ENCODE peak calls at places on chromosomes 7 and 10, in eight cellular contexts. Y is activated CD4-positive, alpha-beta memory T cell treated with anti-CD3 and anti-CD28 coated beads for 36 hours; I is foreskin fibroblast; H is hypothalamus; K is stimulated activated CD4-positive, alpha-beta T cell treated with anti-CD3 and anti-CD28 coated beads, Interleukin-1b, Interleukin-23, amount 100 ng/mL, for 24 hours; L is aorta; S is effector memory CD8-positive, alpha-beta T cell; R is transverse colon. P is an unnamed sample.

GRCh38 chr10:128040681-128041080 is 85.5 kb downstream of the MKI67 start:
- DNase-seq in Y (no peak), I (no peak), H (no peak), K (no peak), L (peak), S (no peak), R (no peak), P (no peak)

GRCh38 chr7:152511736-152512135 is 75.9 kb upstream of the KMT2C start:
- DNase-seq in Y (no peak), I (no peak), H (no peak), K (no peak), L (no peak), S (no peak), R (no peak), P (no peak)

GRCh38 chr10:122154733-122155366 is 116.2 kb upstream of the BTBD16 start:
- DNase-seq in Y (no peak), I (peak), H (peak), K (no peak), L (peak), S (no peak), R (no peak), P (no peak)

GRCh38 chr10:34730726-34731125 is 84.4 kb downstream of the PARD3 start:
- DNase-seq in Y (no peak), I (no peak), H (no peak), K (no peak), L (no peak), S (no peak), R (no peak), P (no peak)

GRCh38 chr7:26182706-26183105 is 17.8 kb downstream of the HNRNPA2B1 start:
- DNase-seq in Y (no peak), I (no peak), H (no peak), K (no peak), L (no peak), S (no peak), R (no peak), P (no peak)

GRCh38 chr7:111437736-111438135 is 124.6 kb downstream of the IMMP2L start:
- DNase-seq in Y (no peak), I (no peak), H (no peak), K (no peak), L (no peak), S (no peak), R (no peak), P (no peak)

GRCh38 chr10:94549221-94549620 is 3.6 kb downstream of the HELLS start:
- DNase-seq in Y (no peak), I (no peak), H (no peak), K (no peak), L (no peak), S (no peak), R (no peak), P (no peak)

GRCh38 chr7:47298636-47299035 is 283.3 kb downstream of the TNS3 start:
- DNase-seq in Y (no peak), I (no peak), H (no peak), K (no peak), L (no peak), S (no peak), R (no peak), P (peak)

GRCh38 chr10:20391629-20392028 is 505.5 kb downstream of the NEBL start:
- DNase-seq in Y (no peak), I (no peak), H (no peak), K (no peak), L (no peak), S (no peak), R (no peak), P (no peak)

GRCh38 chr7:82323806-82324205 is 119.8 kb downstream of the CACNA2D1 start:
- DNase-seq in Y (no peak), I (peak), H (no peak), K (no peak), L (no peak), S (no peak), R (no peak), P (no peak)

GRCh38 chr7:159084069-159084801 is 60.4 kb downstream of the VIPR2 start:
- DNase-seq in Y (peak), I (no peak), H (no peak), K (no peak), L (no peak), S (no peak), R (peak), P (no peak)

GRCh38 chr10:89312973-89313372 is 11.1 kb downstream of the IFIT2 start:
- DNase-seq in Y (no peak), I (no peak), H (no peak), K (no peak), L (no peak), S (no peak), R (no peak), P (no peak)

GRCh38 chr7:92155108-92155755 is 21.0 kb upstream of the CYP51A1 start:
- DNase-seq in Y (no peak), I (no peak), H (no peak), K (no peak), L (no peak), S (no peak), R (no peak), P (no peak)

GRCh38 chr10:59387951-59388431 is 25.6 kb upstream of the FAM13C start:
- DNase-seq in Y (no peak), I (peak), H (no peak), K (no peak), L (peak), S (no peak), R (no peak), P (no peak)

GRCh38 chr7:6516387-6516983 is 34.8 kb downstream of the GRID2IP start:
- DNase-seq in Y (peak), I (peak), H (peak), K (peak), L (peak), S (peak), R (peak), P (peak)

GRCh38 chr7:92366730-92367129 is 80.6 kb upstream of the GATAD1 start:
- DNase-seq in Y (no peak), I (peak), H (no peak), K (no peak), L (no peak), S (no peak), R (no peak), P (no peak)

GRCh38 chr10:119542990-119543813 is 683 bp upstream of the RGS10 start:
- DNase-seq in Y (peak), I (no peak), H (no peak), K (peak), L (peak), S (peak), R (peak), P (peak)

GRCh38 chr7:107725138-107725740 is 18.7 kb upstream of the CBLL1 start:
- DNase-seq in Y (peak), I (peak), H (no peak), K (no peak), L (no peak), S (peak), R (peak), P (peak)

GRCh38 chr7:4819450-4820404 is 42.1 kb downstream of the PAPOLB start:
- DNase-seq in Y (no peak), I (no peak), H (no peak), K (no peak), L (peak), S (no peak), R (no peak), P (no peak)

GRCh38 chr7:32204361-32205018 is 134.3 kb upstream of the PDE1C start:
- DNase-seq in Y (peak), I (peak), H (peak), K (no peak), L (peak), S (no peak), R (peak), P (peak)

GRCh38 chr10:78335691-78336401 is 302.2 kb downstream of the RPS24 start:
- DNase-seq in Y (no peak), I (peak), H (peak), K (no peak), L (peak), S (no peak), R (no peak), P (peak)

GRCh38 chr10:44395902-44396670 is 11.2 kb upstream of the CXCL12 start:
- DNase-seq in Y (no peak), I (no peak), H (no peak), K (no peak), L (peak), S (no peak), R (no peak), P (no peak)

GRCh38 chr10:104928733-104929132 is 287.6 kb downstream of the SORCS3 start:
- DNase-seq in Y (no peak), I (peak), H (no peak), K (no peak), L (no peak), S (no peak), R (no peak), P (no peak)

GRCh38 chr7:111763221-111763791 is 201.0 kb upstream of the IMMP2L start:
- DNase-seq in Y (no peak), I (peak), H (no peak), K (no peak), L (no peak), S (no peak), R (no peak), P (no peak)

GRCh38 chr7:90033850-90034249 is 120.4 kb upstream of the STEAP1 start:
- DNase-seq in Y (no peak), I (no peak), H (no peak), K (no peak), L (no peak), S (no peak), R (no peak), P (no peak)

GRCh38 chr7:36048141-36048901 is 104.7 kb upstream of the EEPD1 start:
- DNase-seq in Y (no peak), I (peak), H (no peak), K (no peak), L (no peak), S (no peak), R (no peak), P (no peak)

P was measured in colonic mucosa.